ENCODE peak calls at places on chromosomes 6 and 20, in eight cellular contexts. N is thyroid gland, I is endodermal cell, B is MM.1S, L is breast epithelium, A is mesenchymal stem cell, G is AG10803, O is tibial nerve. S is an unnamed sample.

GRCh38 chr6:45554596-45554995 is 176.9 kb upstream of the SUPT3H start:
- DNase-seq in A (peak), O (no peak), N (no peak), L (no peak), B (no peak), I (no peak), G (no peak), S (no peak)

GRCh38 chr20:38190166-38190565 is 25.1 kb upstream of the TGM2 start:
- DNase-seq in L (no peak), N (no peak), I (peak), B (no peak), G (no peak), A (no peak), O (no peak), S (no peak)

GRCh38 chr6:161137839-161138544 is 135.9 kb downstream of the AGPAT4 start:
- DNase-seq in L (no peak), B (no peak), A (no peak), G (peak), O (no peak), N (no peak), I (no peak), S (peak)

GRCh38 chr20:20292472-20292871 is 75.4 kb upstream of the INSM1 start:
- DNase-seq in B (no peak), L (no peak), A (no peak), I (no peak), G (no peak), O (no peak), N (no peak), S (no peak)

GRCh38 chr20:7702141-7702540 is 238.1 kb downstream of the HAO1 start:
- DNase-seq in L (no peak), O (no peak), A (no peak), G (no peak), I (no peak), B (no peak), N (no peak), S (peak)

GRCh38 chr6:27205375-27206278 is 41.9 kb upstream of the PRSS16 start:
- DNase-seq in A (peak), O (no peak), G (no peak), L (no peak), B (no peak), I (peak), N (no peak), S (no peak)

GRCh38 chr6:113858067-113858604 is 991 bp downstream of the MARCKS start:
- DNase-seq in O (peak), I (peak), L (peak), G (peak), N (peak), B (peak), A (peak), S (peak)

GRCh38 chr6:132568611-132569010 is 1.5 kb upstream of the TAAR6 start:
- DNase-seq in G (no peak), O (no peak), I (no peak), A (no peak), N (no peak), L (no peak), B (no peak), S (no peak)

GRCh38 chr6:169097336-169098052 is 156.2 kb downstream of the THBS2 start:
- DNase-seq in O (peak), G (peak), A (peak), B (no peak), I (no peak), N (no peak), L (no peak), S (no peak)

GRCh38 chr20:2865630-2866029 is 7.7 kb upstream of the PTPRA start:
- DNase-seq in G (no peak), O (no peak), A (no peak), L (no peak), B (no peak), N (no peak), I (peak), S (no peak)

GRCh38 chr20:38674178-38675133 is 49.8 kb upstream of the SLC32A1 start:
- DNase-seq in B (no peak), A (peak), O (no peak), I (peak), G (peak), L (no peak), N (no peak), S (peak)

GRCh38 chr6:34491091-34491430 is 25.2 kb downstream of the PACSIN1 start:
- DNase-seq in O (no peak), G (peak), N (no peak), A (peak), B (no peak), I (peak), L (no peak), S (peak)

GRCh38 chr6:17866876-17867444 is 120.5 kb downstream of the KIF13A start:
- DNase-seq in A (no peak), G (no peak), B (no peak), N (no peak), L (no peak), I (no peak), O (no peak), S (no peak)

GRCh38 chr6:11918021-11918738 is 93.9 kb upstream of the HIVEP1 start:
- DNase-seq in O (no peak), N (no peak), A (peak), B (no peak), I (no peak), L (no peak), G (peak), S (peak)

GRCh38 chr20:3732327-3733118 is at the start of gene HSPA12B:
- DNase-seq in I (peak), B (no peak), G (no peak), N (no peak), L (no peak), O (no peak), A (no peak), S (no peak)

GRCh38 chr20:48717095-48717958 is 110.5 kb downstream of the PREX1 start:
- DNase-seq in G (no peak), L (no peak), N (no peak), A (no peak), I (no peak), O (no peak), B (no peak), S (no peak)

GRCh38 chr6:82013561-82014275 is 233.8 kb downstream of the IBTK start:
- DNase-seq in I (no peak), N (no peak), G (peak), L (no peak), O (peak), A (peak), B (no peak), S (peak)

GRCh38 chr6:85114583-85114939 is 335.3 kb upstream of the NT5E start:
- DNase-seq in A (no peak), I (no peak), N (no peak), B (no peak), O (no peak), G (no peak), L (no peak), S (no peak)

GRCh38 chr6:149453597-149454340 is 31.0 kb downstream of the ZC3H12D start:
- DNase-seq in I (no peak), A (no peak), G (no peak), B (no peak), L (no peak), O (no peak), N (peak), S (no peak)

GRCh38 chr20:90651-91050 is 3.2 kb downstream of the DEFB125 start:
- DNase-seq in G (no peak), I (no peak), N (no peak), A (no peak), B (no peak), L (no peak), O (no peak), S (peak)

GRCh38 chr6:39433630-39434029 is 111.1 kb upstream of the KCNK16 start:
- DNase-seq in L (no peak), N (no peak), B (no peak), O (no peak), A (no peak), I (no peak), G (no peak), S (no peak)

GRCh38 chr6:159691133-159691962 is 1.7 kb downstream of the SOD2 start:
- DNase-seq in A (peak), L (no peak), I (no peak), O (peak), G (peak), B (peak), N (no peak), S (peak)

GRCh38 chr6:52500268-52501129 is 76.4 kb downstream of the TRAM2 start:
- DNase-seq in N (no peak), A (no peak), G (no peak), I (no peak), O (no peak), L (no peak), B (no peak), S (no peak)

GRCh38 chr20:46592580-46593362 is 42.3 kb upstream of the OCSTAMP start:
- DNase-seq in N (no peak), B (no peak), O (no peak), I (peak), G (no peak), L (no peak), A (no peak), S (no peak)

GRCh38 chr6:70424296-70424695 is 11.0 kb downstream of the FAM135A start:
- DNase-seq in N (no peak), L (no peak), B (no peak), G (no peak), I (no peak), O (no peak), A (no peak), S (no peak)

GRCh38 chr20:8933391-8933807 is 135.5 kb upstream of the PLCB4 start:
- DNase-seq in G (peak), O (peak), I (peak), N (no peak), B (no peak), A (peak), L (no peak), S (no peak)

GRCh38 chr20:35514371-35514960 is 15.0 kb downstream of the C20orf173 start:
- DNase-seq in B (no peak), G (no peak), O (no peak), A (no peak), I (no peak), L (no peak), N (no peak), S (no peak)

GRCh38 chr20:25050501-25051350 is 7.2 kb downstream of the ACSS1 start:
- DNase-seq in L (peak), A (no peak), N (no peak), I (peak), B (no peak), O (no peak), G (no peak), S (no peak)

GRCh38 chr6:85126448-85127178 is 323.3 kb upstream of the NT5E start:
- DNase-seq in I (peak), G (peak), B (peak), N (peak), L (no peak), O (peak), A (peak), S (peak)

GRCh38 chr6:43292763-43293318 is 5.2 kb upstream of the SLC22A7 start:
- DNase-seq in O (no peak), G (no peak), L (peak), N (no peak), I (no peak), B (no peak), A (no peak), S (no peak)

GRCh38 chr6:100470721-100471120 is 6.0 kb upstream of the SIM1 start:
- DNase-seq in B (no peak), L (no peak), A (no peak), I (peak), N (no peak), G (no peak), O (no peak), S (no peak)

DNA sequence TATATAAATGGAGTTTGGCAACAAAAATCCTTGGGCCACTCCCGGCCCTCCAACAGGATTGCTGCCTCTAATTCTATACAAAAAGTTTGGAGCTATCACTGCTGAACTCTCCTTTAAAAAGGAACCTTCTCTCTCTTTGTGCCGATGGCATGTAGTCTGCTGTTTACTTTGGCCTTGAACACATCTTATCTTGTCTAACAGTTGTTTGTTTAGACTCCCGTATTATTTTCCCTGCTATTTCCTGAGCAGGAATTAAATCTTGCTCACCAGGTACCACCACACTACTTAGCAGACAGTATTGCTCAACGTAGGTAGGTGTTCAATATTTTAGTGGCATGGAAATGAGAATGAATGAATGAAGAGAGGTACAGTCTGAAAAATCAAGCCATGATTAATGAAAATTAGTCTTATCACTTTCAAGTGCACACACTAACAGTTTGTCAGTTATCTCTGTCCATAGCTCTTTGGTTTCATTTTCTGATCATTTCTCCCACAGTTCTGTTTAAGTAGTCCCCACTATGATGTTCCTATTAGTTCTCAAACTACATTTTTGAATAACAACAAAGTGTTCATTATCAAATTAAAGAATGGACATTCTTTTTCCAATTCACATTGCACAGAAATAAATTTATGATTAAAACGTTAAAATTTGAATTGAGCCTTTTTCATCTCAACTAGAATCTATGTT is 6.9 kb upstream of the HEY2 start:
- DNase-seq in A (no peak), B (no peak), L (no peak), N (no peak), G (no peak), I (no peak), O (no peak), S (no peak)
- H3K4me3 ChIP-seq in A (no peak), B (no peak), L (no peak), N (no peak), G (no peak), I (no peak), O (no peak), S (no peak)

DNA sequence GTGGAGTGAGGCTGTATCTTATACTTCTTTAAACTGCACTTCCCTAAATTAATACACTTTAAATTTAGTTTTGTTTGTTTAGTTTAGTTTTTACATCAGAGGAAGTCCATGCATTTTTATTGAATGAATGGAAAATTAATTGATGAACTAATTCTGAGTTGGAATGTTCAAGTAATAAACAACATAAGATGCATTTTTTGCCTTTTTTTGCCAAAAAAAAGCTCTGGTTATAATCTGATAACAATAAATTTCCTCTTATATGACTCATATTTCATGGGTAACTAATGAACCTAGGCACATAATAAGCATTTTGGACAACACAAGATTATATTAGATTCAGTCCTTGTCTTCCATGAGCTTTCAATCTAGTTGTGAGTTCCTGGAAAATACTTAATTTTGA is 323.1 kb downstream of the CENPW start:
- DNase-seq in L (no peak), N (no peak), O (no peak), I (no peak), A (no peak), G (peak), B (no peak), S (no peak)
- H3K4me3 ChIP-seq in L (no peak), N (no peak), O (no peak), I (no peak), A (no peak), G (no peak), B (no peak), S (no peak)

DNA sequence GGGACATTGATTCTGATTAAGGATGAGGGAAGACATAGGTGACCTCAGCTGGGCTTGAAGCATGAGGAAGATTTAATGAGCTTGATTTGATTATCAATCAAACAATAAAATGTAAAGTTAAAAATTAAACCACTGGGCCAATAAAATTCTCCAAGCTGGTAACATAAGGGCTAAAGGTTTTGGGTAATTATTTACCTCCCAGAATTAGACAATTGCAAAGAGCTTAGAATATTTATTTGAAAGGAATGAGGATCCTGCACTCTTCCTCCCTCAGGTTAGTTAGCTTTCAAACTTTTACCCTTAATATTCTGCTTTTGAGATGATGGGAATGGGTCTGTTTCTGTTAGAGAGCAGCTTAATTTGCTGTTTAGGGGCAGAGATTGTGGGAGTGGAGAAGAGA is at the start of gene SLC17A4:
- DNase-seq in I (no peak), G (no peak), N (no peak), A (no peak), B (no peak), O (no peak), L (no peak), S (no peak)
- H3K4me3 ChIP-seq in I (no peak), G (no peak), N (no peak), A (no peak), B (no peak), O (no peak), L (no peak), S (no peak)

DNA sequence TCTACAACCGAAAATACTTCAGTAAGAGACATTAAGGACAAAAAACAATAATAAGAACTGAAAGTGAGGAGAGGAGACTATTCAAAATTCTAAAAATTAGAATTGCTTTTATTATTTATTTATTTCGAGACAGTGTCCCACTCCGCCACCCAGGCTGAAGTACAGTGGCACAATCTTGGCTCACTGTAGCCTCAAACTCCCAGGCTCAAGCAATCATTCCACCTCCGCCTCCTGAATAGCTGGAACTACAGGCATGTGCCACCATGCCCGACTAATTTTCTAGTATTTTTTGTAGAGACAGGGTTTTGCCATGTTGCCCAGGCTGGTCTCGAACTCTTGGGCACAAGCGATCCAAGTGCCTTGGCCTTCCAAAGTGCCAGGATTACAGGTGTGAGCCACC is 123.1 kb downstream of the RNGTT start:
- DNase-seq in O (no peak), G (no peak), L (no peak), N (no peak), A (no peak), B (no peak), I (no peak), S (no peak)
- H3K4me3 ChIP-seq in O (no peak), G (no peak), L (no peak), N (no peak), A (no peak), B (no peak), I (no peak), S (no peak)

GRCh38 chr20:57735831-57736737 is 26.3 kb upstream of the PMEPA1 start:
- DNase-seq in I (no peak), A (no peak), B (peak), N (no peak), L (no peak), G (no peak), O (no peak), S (no peak)
- H3K4me3 ChIP-seq in I (no peak), A (no peak), B (no peak), N (no peak), L (no peak), G (no peak), O (no peak), S (no peak)

GRCh38 chr20:44598413-44599290 is 16.3 kb downstream of the PKIG start:
- DNase-seq in A (peak), O (no peak), N (no peak), B (peak), L (no peak), I (no peak), G (peak), S (no peak)
- H3K4me3 ChIP-seq in A (peak), O (no peak), N (no peak), B (peak), L (no peak), I (no peak), G (no peak), S (no peak)

DNA sequence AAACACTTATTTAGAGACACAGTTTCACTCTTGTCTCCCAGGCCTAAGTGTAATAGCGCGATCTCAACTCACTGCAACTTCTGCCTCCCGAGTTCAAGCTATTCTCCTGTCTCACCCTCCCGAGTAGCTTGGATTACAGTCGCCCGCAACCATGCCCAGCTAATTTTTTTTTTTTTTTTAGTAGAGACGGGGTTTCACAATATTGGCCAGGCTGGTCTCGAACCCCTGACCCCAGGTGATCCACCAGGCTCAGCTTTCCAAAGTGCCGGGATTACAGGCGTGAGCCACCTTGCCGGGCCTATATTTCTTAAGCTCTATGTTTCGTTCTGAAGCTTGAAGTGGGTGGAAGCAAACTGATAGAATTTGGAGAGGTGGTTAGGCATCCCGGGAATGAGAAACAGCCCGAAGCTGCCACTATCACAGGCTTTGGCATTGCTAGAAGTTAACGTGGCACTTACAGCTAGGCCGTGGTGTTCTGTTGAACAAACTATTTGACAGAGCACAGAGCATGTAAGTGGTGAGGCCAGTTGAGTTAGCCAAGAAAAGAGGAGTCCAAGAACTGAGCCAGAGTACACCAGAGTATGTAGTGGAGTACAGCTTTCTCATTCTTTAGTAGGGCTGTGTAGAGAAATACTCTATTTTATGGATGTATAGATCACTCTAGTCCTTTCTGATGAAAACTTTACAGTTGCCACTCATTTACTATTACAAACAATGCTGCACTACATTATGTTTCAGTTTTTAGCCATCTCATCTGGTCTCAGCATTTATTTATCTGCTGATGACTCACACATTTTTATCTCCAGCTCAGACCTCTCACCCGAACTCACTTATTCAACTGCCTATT is 62.0 kb upstream of the HFE start:
- DNase-seq in O (no peak), L (no peak), N (peak), G (peak), I (peak), B (peak), A (peak), S (peak)
- H3K4me3 ChIP-seq in O (no peak), L (no peak), N (no peak), G (no peak), I (peak), B (peak), A (peak), S (no peak)

DNA sequence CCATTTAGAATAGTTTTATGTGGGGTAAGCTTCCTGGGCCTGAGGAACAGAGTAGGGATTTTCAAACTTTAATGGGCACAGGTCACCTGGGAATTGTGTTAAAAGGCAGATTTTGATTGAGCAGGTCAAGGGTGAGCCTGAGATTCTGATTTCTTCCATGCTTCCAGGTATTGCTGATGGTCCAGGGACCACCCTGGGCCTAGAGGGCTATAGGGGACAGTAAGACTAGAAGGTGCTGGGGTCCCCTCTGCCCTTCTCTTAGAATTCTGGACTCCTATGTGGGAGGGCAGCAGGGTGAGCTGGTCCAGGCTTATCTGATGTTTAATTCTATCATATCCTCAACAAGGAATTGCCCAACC is 2.6 kb downstream of the DDR1 start:
- DNase-seq in G (no peak), A (no peak), O (no peak), B (no peak), I (no peak), N (no peak), L (no peak), S (no peak)
- H3K4me3 ChIP-seq in G (no peak), A (no peak), O (no peak), B (no peak), I (no peak), N (no peak), L (peak), S (no peak)

S was measured in bronchial epithelial cell.